ENCODE peak calls at places on chromosome X, in four cellular contexts. One of them, this sample, is unnamed.

GRCh38 chrX:46279214-46279924 is 265.9 kb downstream of the ZNF674 start:
- DNase-seq in NCI-H460: no peak
- DNase-seq in PC-3: no peak
- DNase-seq in KBM-7: peak; percentile 68
- DNase-seq in this sample: no peak

GRCh38 chrX:78024349-78025108 is 55.1 kb upstream of the PGAM4 start:
- DNase-seq in KBM-7: peak; percentile 68
- DNase-seq in NCI-H460: peak; percentile 27
- DNase-seq in PC-3: peak; percentile 71
- DNase-seq in this sample: peak; percentile 4

GRCh38 chrX:110061138-110061537 is 58.2 kb downstream of the TMEM164 start:
- DNase-seq in PC-3: no peak
- DNase-seq in NCI-H460: no peak
- DNase-seq in KBM-7: no peak
- DNase-seq in this sample: no peak

GRCh38 chrX:1531106-1531890 is 5.7 kb downstream of the P2RY8 start:
- DNase-seq in NCI-H460: no peak
- DNase-seq in KBM-7: no peak
- DNase-seq in PC-3: no peak
- DNase-seq in this sample: no peak

GRCh38 chrX:130869239-130869638 is 33.8 kb downstream of the ENOX2 start:
- DNase-seq in KBM-7: no peak
- DNase-seq in NCI-H460: no peak
- DNase-seq in PC-3: no peak
- DNase-seq in this sample: no peak

GRCh38 chrX:132592880-132593279 is 104.0 kb upstream of the MBNL3 start:
- DNase-seq in KBM-7: peak; percentile 5
- DNase-seq in NCI-H460: no peak
- DNase-seq in PC-3: no peak
- DNase-seq in this sample: no peak

GRCh38 chrX:116290359-116290758 is 119.8 kb downstream of the AGTR2 start:
- DNase-seq in KBM-7: no peak
- DNase-seq in PC-3: peak; percentile 55
- DNase-seq in NCI-H460: no peak
- DNase-seq in this sample: no peak

GRCh38 chrX:50971390-50971789 is 60.9 kb downstream of the BMP15 start:
- DNase-seq in PC-3: no peak
- DNase-seq in NCI-H460: peak; percentile 1
- DNase-seq in KBM-7: no peak
- DNase-seq in this sample: no peak

GRCh38 chrX:94178145-94178790 is 504.3 kb downstream of the FAM133A start:
- DNase-seq in KBM-7: no peak
- DNase-seq in NCI-H460: no peak
- DNase-seq in PC-3: peak; percentile 57
- DNase-seq in this sample: no peak

GRCh38 chrX:33840176-33840575 is 291.9 kb downstream of the FAM47A start:
- DNase-seq in PC-3: no peak
- DNase-seq in NCI-H460: no peak
- DNase-seq in KBM-7: peak; percentile 12
- DNase-seq in this sample: no peak

GRCh38 chrX:45068555-45068954 is 132.1 kb downstream of the DIPK2B start:
- DNase-seq in KBM-7: peak; percentile 16
- DNase-seq in PC-3: no peak
- DNase-seq in NCI-H460: no peak
- DNase-seq in this sample: no peak

GRCh38 chrX:8870411-8870810 is 69.2 kb upstream of the FAM9A start:
- DNase-seq in PC-3: no peak
- DNase-seq in NCI-H460: no peak
- DNase-seq in KBM-7: no peak
- DNase-seq in this sample: no peak

GRCh38 chrX:105462191-105462590 is 241.7 kb upstream of the TEX13A start:
- DNase-seq in KBM-7: no peak
- DNase-seq in PC-3: no peak
- DNase-seq in NCI-H460: no peak
- DNase-seq in this sample: no peak

GRCh38 chrX:153226344-153227190 is 47.5 kb downstream of the MAGEA1 start:
- DNase-seq in PC-3: peak; percentile 67
- DNase-seq in NCI-H460: peak; percentile 60
- DNase-seq in KBM-7: no peak
- DNase-seq in this sample: no peak

GRCh38 chrX:132216283-132216682 is 3.0 kb downstream of the RAP2C start:
- DNase-seq in NCI-H460: no peak
- DNase-seq in PC-3: no peak
- DNase-seq in KBM-7: no peak
- DNase-seq in this sample: no peak

GRCh38 chrX:77003956-77004355 is 443.2 kb upstream of the FGF16 start:
- DNase-seq in PC-3: peak; percentile 18
- DNase-seq in NCI-H460: no peak
- DNase-seq in KBM-7: no peak
- DNase-seq in this sample: no peak

This sample was measured in T-helper 9 cell.